ENCODE peak calls at places on chromosomes 3 and 15, in ten cellular contexts. One of them, this sample, is unnamed.
A peak's percentile ranks its signal among the peaks of the same experiment; 100 is the strongest.

GRCh38 chr3:43957553-43957952 is 266.8 kb downstream of the ABHD5 start:
- DNase-seq in GM23248: no peak
- DNase-seq in NT2/D1: no peak
- DNase-seq in BE2C: no peak
- DNase-seq in mesendoderm: no peak
- DNase-seq in right atrium auricular region: no peak
- DNase-seq in tibial artery: no peak
- DNase-seq in Peyer's patch: no peak
- DNase-seq in aorta: no peak
- DNase-seq in adipocyte: no peak
- DNase-seq in this sample: no peak

GRCh38 chr3:178404966-178405365 is 131.3 kb upstream of the KCNMB2 start:
- DNase-seq in GM23248: peak; percentile 38
- DNase-seq in NT2/D1: no peak
- DNase-seq in BE2C: no peak
- DNase-seq in mesendoderm: no peak
- DNase-seq in right atrium auricular region: no peak
- DNase-seq in tibial artery: no peak
- DNase-seq in Peyer's patch: no peak
- DNase-seq in aorta: no peak
- DNase-seq in adipocyte: no peak
- DNase-seq in this sample: no peak

GRCh38 chr15:92097473-92098178 is 244.1 kb downstream of the SLCO3A1 start:
- DNase-seq in GM23248: peak; percentile 77
- DNase-seq in NT2/D1: peak; percentile 82
- DNase-seq in BE2C: peak; percentile 48
- DNase-seq in mesendoderm: peak; percentile 84
- DNase-seq in right atrium auricular region: no peak
- DNase-seq in tibial artery: no peak
- DNase-seq in Peyer's patch: no peak
- DNase-seq in aorta: no peak
- DNase-seq in adipocyte: peak; percentile 87
- DNase-seq in this sample: peak; percentile 78

GRCh38 chr3:194126790-194127189 is 9.2 kb upstream of the HES1 start:
- DNase-seq in GM23248: no peak
- DNase-seq in NT2/D1: no peak
- DNase-seq in BE2C: no peak
- DNase-seq in mesendoderm: no peak
- DNase-seq in right atrium auricular region: no peak
- DNase-seq in tibial artery: no peak
- DNase-seq in Peyer's patch: no peak
- DNase-seq in aorta: no peak
- DNase-seq in adipocyte: no peak
- DNase-seq in this sample: no peak

GRCh38 chr3:49607105-49607591 is 52.9 kb downstream of the BSN start:
- DNase-seq in GM23248: peak; percentile 77
- DNase-seq in NT2/D1: no peak
- DNase-seq in BE2C: no peak
- DNase-seq in mesendoderm: no peak
- DNase-seq in right atrium auricular region: peak; percentile 55
- DNase-seq in tibial artery: no peak
- DNase-seq in Peyer's patch: no peak
- DNase-seq in aorta: no peak
- DNase-seq in adipocyte: no peak
- DNase-seq in this sample: no peak

GRCh38 chr3:46677096-46677702 is 16.3 kb downstream of the ALS2CL start:
- DNase-seq in GM23248: peak; percentile 40
- DNase-seq in NT2/D1: no peak
- DNase-seq in BE2C: no peak
- DNase-seq in mesendoderm: no peak
- DNase-seq in right atrium auricular region: no peak
- DNase-seq in tibial artery: no peak
- DNase-seq in Peyer's patch: no peak
- DNase-seq in aorta: no peak
- DNase-seq in adipocyte: no peak
- DNase-seq in this sample: no peak

GRCh38 chr15:40295297-40295696 is 12.4 kb upstream of the ANKRD63 start:
- DNase-seq in GM23248: no peak
- DNase-seq in NT2/D1: no peak
- DNase-seq in BE2C: no peak
- DNase-seq in mesendoderm: no peak
- DNase-seq in right atrium auricular region: no peak
- DNase-seq in tibial artery: no peak
- DNase-seq in Peyer's patch: no peak
- DNase-seq in aorta: peak; percentile 12
- DNase-seq in adipocyte: no peak
- DNase-seq in this sample: peak; percentile 34

GRCh38 chr3:180617049-180617448 is 15.1 kb downstream of the TTC14 start:
- DNase-seq in GM23248: peak; percentile 14
- DNase-seq in NT2/D1: no peak
- DNase-seq in BE2C: no peak
- DNase-seq in mesendoderm: no peak
- DNase-seq in right atrium auricular region: no peak
- DNase-seq in tibial artery: no peak
- DNase-seq in Peyer's patch: no peak
- DNase-seq in aorta: no peak
- DNase-seq in adipocyte: no peak
- DNase-seq in this sample: no peak

GRCh38 chr15:38517312-38517711 is 47.3 kb downstream of the RASGRP1 start:
- DNase-seq in GM23248: peak; percentile 36
- DNase-seq in NT2/D1: no peak
- DNase-seq in BE2C: no peak
- DNase-seq in mesendoderm: no peak
- DNase-seq in right atrium auricular region: no peak
- DNase-seq in tibial artery: no peak
- DNase-seq in Peyer's patch: no peak
- DNase-seq in aorta: no peak
- DNase-seq in adipocyte: peak; percentile 33
- DNase-seq in this sample: no peak

GRCh38 chr15:38522922-38523321 is 41.7 kb downstream of the RASGRP1 start:
- DNase-seq in GM23248: no peak
- DNase-seq in NT2/D1: no peak
- DNase-seq in BE2C: no peak
- DNase-seq in mesendoderm: no peak
- DNase-seq in right atrium auricular region: no peak
- DNase-seq in tibial artery: no peak
- DNase-seq in Peyer's patch: no peak
- DNase-seq in aorta: no peak
- DNase-seq in adipocyte: no peak
- DNase-seq in this sample: no peak

GRCh38 chr15:38518084-38518483 is 46.5 kb downstream of the RASGRP1 start:
- DNase-seq in GM23248: no peak
- DNase-seq in NT2/D1: no peak
- DNase-seq in BE2C: no peak
- DNase-seq in mesendoderm: peak; percentile 32
- DNase-seq in right atrium auricular region: no peak
- DNase-seq in tibial artery: no peak
- DNase-seq in Peyer's patch: no peak
- DNase-seq in aorta: no peak
- DNase-seq in adipocyte: no peak
- DNase-seq in this sample: no peak

GRCh38 chr15:38521316-38521715 is 43.3 kb downstream of the RASGRP1 start:
- DNase-seq in GM23248: no peak
- DNase-seq in NT2/D1: no peak
- DNase-seq in BE2C: no peak
- DNase-seq in mesendoderm: no peak
- DNase-seq in right atrium auricular region: no peak
- DNase-seq in tibial artery: no peak
- DNase-seq in Peyer's patch: no peak
- DNase-seq in aorta: no peak
- DNase-seq in adipocyte: no peak
- DNase-seq in this sample: no peak

DNA sequence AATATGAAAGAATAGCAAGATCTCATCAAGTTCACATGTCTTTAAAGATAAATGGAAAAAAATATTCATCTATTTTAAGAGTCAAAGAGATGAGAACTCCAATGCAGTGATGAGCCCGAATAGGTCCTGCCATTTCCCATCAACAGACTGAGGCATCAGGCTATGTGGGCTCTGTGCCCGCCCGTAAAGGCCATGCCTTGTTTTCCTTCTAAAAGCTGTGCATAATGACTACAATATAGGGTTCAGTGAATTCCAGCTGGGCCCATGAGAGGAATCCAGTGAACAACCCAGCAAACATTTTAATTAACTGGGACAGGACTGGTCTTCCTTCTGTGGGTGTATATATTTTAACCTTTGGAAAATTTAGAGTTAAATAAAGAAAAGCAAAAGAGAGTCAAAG is 44.6 kb downstream of the RASGRP1 start:
- DNase-seq in GM23248: no peak
- DNase-seq in NT2/D1: no peak
- DNase-seq in BE2C: no peak
- DNase-seq in mesendoderm: no peak
- DNase-seq in right atrium auricular region: no peak
- DNase-seq in tibial artery: no peak
- DNase-seq in Peyer's patch: no peak
- DNase-seq in aorta: no peak
- DNase-seq in adipocyte: peak; percentile 38
- DNase-seq in this sample: no peak
- H3K36me3 ChIP-seq in GM23248: no peaks in the 10 kb centered on the region
- H3K36me3 ChIP-seq in NT2/D1: no peaks in the 10 kb centered on the region
- H3K36me3 ChIP-seq in BE2C: no peaks in the 10 kb centered on the region
- H3K36me3 ChIP-seq in mesendoderm: no peaks in the 10 kb centered on the region
- H3K36me3 ChIP-seq in right atrium auricular region: no peaks in the 10 kb centered on the region
- H3K36me3 ChIP-seq in tibial artery: no peaks in the 10 kb centered on the region
- H3K36me3 ChIP-seq in Peyer's patch: no peaks in the 10 kb centered on the region
- H3K36me3 ChIP-seq in aorta: no peaks in the 10 kb centered on the region
- H3K36me3 ChIP-seq in adipocyte: no peaks in the 10 kb centered on the region
- H3K36me3 ChIP-seq in this sample: no peaks in the 10 kb centered on the region

GRCh38 chr15:66744610-66745279 is 42.7 kb downstream of the SMAD6 start:
- DNase-seq in GM23248: no peak
- DNase-seq in NT2/D1: no peak
- DNase-seq in BE2C: no peak
- DNase-seq in mesendoderm: no peak
- DNase-seq in right atrium auricular region: no peak
- DNase-seq in tibial artery: no peak
- DNase-seq in Peyer's patch: no peak
- DNase-seq in aorta: peak; percentile 20
- DNase-seq in adipocyte: no peak
- DNase-seq in this sample: no peak

GRCh38 chr15:66743703-66744536 is 41.9 kb downstream of the SMAD6 start:
- DNase-seq in GM23248: peak; percentile 58
- DNase-seq in NT2/D1: no peak
- DNase-seq in BE2C: no peak
- DNase-seq in mesendoderm: no peak
- DNase-seq in right atrium auricular region: no peak
- DNase-seq in tibial artery: peak; percentile 63
- DNase-seq in Peyer's patch: no peak
- DNase-seq in aorta: peak; percentile 32
- DNase-seq in adipocyte: no peak
- DNase-seq in this sample: no peak

GRCh38 chr15:66747223-66747622 is 45.2 kb downstream of the SMAD6 start:
- DNase-seq in GM23248: no peak
- DNase-seq in NT2/D1: no peak
- DNase-seq in BE2C: no peak
- DNase-seq in mesendoderm: no peak
- DNase-seq in right atrium auricular region: no peak
- DNase-seq in tibial artery: no peak
- DNase-seq in Peyer's patch: no peak
- DNase-seq in aorta: peak; percentile 34
- DNase-seq in adipocyte: no peak
- DNase-seq in this sample: no peak

GRCh38 chr15:66746231-66746605 is 44.2 kb downstream of the SMAD6 start:
- DNase-seq in GM23248: no peak
- DNase-seq in NT2/D1: no peak
- DNase-seq in BE2C: no peak
- DNase-seq in mesendoderm: no peak
- DNase-seq in right atrium auricular region: no peak
- DNase-seq in tibial artery: no peak
- DNase-seq in Peyer's patch: no peak
- DNase-seq in aorta: peak; percentile 34
- DNase-seq in adipocyte: no peak
- DNase-seq in this sample: peak; percentile 72

GRCh38 chr15:66745530-66746230 is 43.6 kb downstream of the SMAD6 start:
- DNase-seq in GM23248: no peak
- DNase-seq in NT2/D1: no peak
- DNase-seq in BE2C: no peak
- DNase-seq in mesendoderm: no peak
- DNase-seq in right atrium auricular region: no peak
- DNase-seq in tibial artery: no peak
- DNase-seq in Peyer's patch: no peak
- DNase-seq in aorta: peak; percentile 16
- DNase-seq in adipocyte: no peak
- DNase-seq in this sample: no peak
- H3K36me3 ChIP-seq in GM23248: no peaks in the 10 kb centered on the region
- H3K36me3 ChIP-seq in NT2/D1: peaks cover 45% of the 10 kb centered on the region
- H3K36me3 ChIP-seq in BE2C: peaks cover 33% of the 10 kb centered on the region
- H3K36me3 ChIP-seq in mesendoderm: peaks cover 4% of the 10 kb centered on the region
- H3K36me3 ChIP-seq in right atrium auricular region: no peaks in the 10 kb centered on the region
- H3K36me3 ChIP-seq in tibial artery: no peaks in the 10 kb centered on the region
- H3K36me3 ChIP-seq in Peyer's patch: no peaks in the 10 kb centered on the region
- H3K36me3 ChIP-seq in aorta: no peaks in the 10 kb centered on the region
- H3K36me3 ChIP-seq in adipocyte: peaks cover 21% of the 10 kb centered on the region
- H3K36me3 ChIP-seq in this sample: no peaks in the 10 kb centered on the region

GRCh38 chr3:13339833-13340232 is 80.3 kb downstream of the NUP210 start:
- DNase-seq in GM23248: no peak
- DNase-seq in NT2/D1: no peak
- DNase-seq in BE2C: no peak
- DNase-seq in mesendoderm: no peak
- DNase-seq in right atrium auricular region: no peak
- DNase-seq in tibial artery: no peak
- DNase-seq in Peyer's patch: no peak
- DNase-seq in aorta: no peak
- DNase-seq in adipocyte: no peak
- DNase-seq in this sample: no peak
- H3K36me3 ChIP-seq in GM23248: no peaks in the 10 kb centered on the region
- H3K36me3 ChIP-seq in NT2/D1: peaks cover 20% of the 10 kb centered on the region
- H3K36me3 ChIP-seq in BE2C: peaks cover 7% of the 10 kb centered on the region
- H3K36me3 ChIP-seq in mesendoderm: no peaks in the 10 kb centered on the region
- H3K36me3 ChIP-seq in right atrium auricular region: no peaks in the 10 kb centered on the region
- H3K36me3 ChIP-seq in tibial artery: peaks cover 32% of the 10 kb centered on the region
- H3K36me3 ChIP-seq in Peyer's patch: no peaks in the 10 kb centered on the region
- H3K36me3 ChIP-seq in aorta: no peaks in the 10 kb centered on the region
- H3K36me3 ChIP-seq in adipocyte: no peaks in the 10 kb centered on the region
- H3K36me3 ChIP-seq in this sample: peaks cover 27% of the 10 kb centered on the region

GRCh38 chr3:100726706-100727105 is 17.4 kb downstream of the TFG start:
- DNase-seq in GM23248: no peak
- DNase-seq in NT2/D1: no peak
- DNase-seq in BE2C: no peak
- DNase-seq in mesendoderm: peak; percentile 62
- DNase-seq in right atrium auricular region: no peak
- DNase-seq in tibial artery: no peak
- DNase-seq in Peyer's patch: no peak
- DNase-seq in aorta: no peak
- DNase-seq in adipocyte: no peak
- DNase-seq in this sample: no peak

GRCh38 chr3:100730524-100730923 is 21.2 kb downstream of the TFG start:
- DNase-seq in GM23248: no peak
- DNase-seq in NT2/D1: no peak
- DNase-seq in BE2C: no peak
- DNase-seq in mesendoderm: peak; percentile 73
- DNase-seq in right atrium auricular region: no peak
- DNase-seq in tibial artery: no peak
- DNase-seq in Peyer's patch: no peak
- DNase-seq in aorta: no peak
- DNase-seq in adipocyte: no peak
- DNase-seq in this sample: no peak

GRCh38 chr3:100737334-100737733 is 28.0 kb downstream of the TFG start:
- DNase-seq in GM23248: peak; percentile 56
- DNase-seq in NT2/D1: peak; percentile 30
- DNase-seq in BE2C: no peak
- DNase-seq in mesendoderm: peak; percentile 96
- DNase-seq in right atrium auricular region: no peak
- DNase-seq in tibial artery: no peak
- DNase-seq in Peyer's patch: no peak
- DNase-seq in aorta: no peak
- DNase-seq in adipocyte: peak; percentile 58
- DNase-seq in this sample: peak; percentile 7

DNA sequence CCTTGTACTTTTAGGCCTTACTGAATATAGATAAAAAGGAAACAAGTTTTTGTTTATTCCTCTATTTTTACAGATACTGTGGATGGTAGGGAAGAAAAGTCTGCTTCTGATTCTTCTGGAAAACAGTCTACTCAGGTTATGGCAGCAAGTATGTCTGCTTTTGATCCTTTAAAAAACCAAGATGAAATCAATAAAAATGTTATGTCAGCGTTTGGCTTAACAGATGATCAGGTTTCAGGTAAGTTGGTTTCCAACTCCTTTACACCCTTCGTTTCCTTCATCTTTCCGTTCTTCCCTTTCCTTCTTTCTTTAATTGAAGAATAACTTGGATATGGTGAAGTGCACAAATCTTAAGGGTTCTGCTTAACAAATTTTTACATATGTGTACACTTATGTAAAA is 23.1 kb downstream of the TFG start:
- DNase-seq in GM23248: no peak
- DNase-seq in NT2/D1: no peak
- DNase-seq in BE2C: no peak
- DNase-seq in mesendoderm: no peak
- DNase-seq in right atrium auricular region: no peak
- DNase-seq in tibial artery: no peak
- DNase-seq in Peyer's patch: no peak
- DNase-seq in aorta: no peak
- DNase-seq in adipocyte: no peak
- DNase-seq in this sample: no peak
- H3K36me3 ChIP-seq in GM23248: peaks cover 85% of the 10 kb centered on the region
- H3K36me3 ChIP-seq in NT2/D1: peaks cover 89% of the 10 kb centered on the region
- H3K36me3 ChIP-seq in BE2C: peaks cover 50% of the 10 kb centered on the region
- H3K36me3 ChIP-seq in mesendoderm: no peaks in the 10 kb centered on the region
- H3K36me3 ChIP-seq in right atrium auricular region: peaks cover 31% of the 10 kb centered on the region
- H3K36me3 ChIP-seq in tibial artery: peaks cover 49% of the 10 kb centered on the region
- H3K36me3 ChIP-seq in Peyer's patch: peaks cover 2% of the 10 kb centered on the region
- H3K36me3 ChIP-seq in aorta: peaks cover 2% of the 10 kb centered on the region
- H3K36me3 ChIP-seq in adipocyte: peaks cover 90% of the 10 kb centered on the region
- H3K36me3 ChIP-seq in this sample: peaks cover 5% of the 10 kb centered on the region

This sample was measured in H7.